ENCODE peak calls at places on chromosomes 11 and 22, in four cellular contexts. K is IMR-90, L is H1, Q is neuronal stem cell. B is an unnamed sample.

GRCh38 chr11:93735627-93736026 is 5.7 kb downstream of the TAF1D start:
- DNase-seq in K (no peak), L (no peak), Q (no peak), B (no peak)

GRCh38 chr11:126355926-126356897 is 726 bp downstream of the ST3GAL4 start:
- DNase-seq in K (no peak), L (peak), Q (no peak), B (peak)

GRCh38 chr11:11864803-11865202 is 23.0 kb downstream of the USP47 start:
- DNase-seq in K (no peak), L (no peak), Q (no peak), B (no peak)

GRCh38 chr11:20443596-20443995 is 56.1 kb downstream of the PRMT3 start:
- DNase-seq in K (peak), L (no peak), Q (no peak), B (peak)

GRCh38 chr11:126197277-126197939 is 14.0 kb downstream of the RPUSD4 start:
- DNase-seq in K (peak), L (no peak), Q (no peak), B (peak)

GRCh38 chr22:24985824-24986214 is 33.3 kb downstream of the KIAA1671 start:
- DNase-seq in K (peak), L (no peak), Q (no peak), B (peak)

GRCh38 chr11:13962562-13963168 is at the start of gene SPON1:
- DNase-seq in K (peak), L (peak), Q (peak), B (peak)

GRCh38 chr11:63670738-63671321 is 346 bp downstream of the ATL3 start:
- DNase-seq in K (no peak), L (peak), Q (no peak), B (peak)

GRCh38 chr11:94151903-94152677 is 23.4 kb downstream of the PANX1 start:
- DNase-seq in K (peak), L (no peak), Q (no peak), B (peak)

GRCh38 chr11:114027396-114027795 is 32.1 kb upstream of the ZBTB16 start:
- DNase-seq in K (no peak), L (no peak), Q (no peak), B (no peak)

GRCh38 chr11:70191495-70192140 is 11.5 kb upstream of the FADD start:
- DNase-seq in K (peak), L (peak), Q (peak), B (peak)

GRCh38 chr22:41367680-41368542 is 13.8 kb upstream of the TEF start:
- DNase-seq in K (peak), L (no peak), Q (no peak), B (no peak)

GRCh38 chr11:66277475-66278391 is at the start of gene CNIH2:
- DNase-seq in K (no peak), L (peak), Q (no peak), B (peak)

GRCh38 chr11:114060402-114061052 is 1.0 kb downstream of the ZBTB16 start:
- DNase-seq in K (no peak), L (peak), Q (peak), B (no peak)

GRCh38 chr22:47943729-47944700 is 1181.6 kb downstream of the TBC1D22A start:
- DNase-seq in K (no peak), L (no peak), Q (no peak), B (no peak)

GRCh38 chr22:47165998-47166397 is 403.5 kb downstream of the TBC1D22A start:
- DNase-seq in K (no peak), L (no peak), Q (no peak), B (no peak)

GRCh38 chr22:41994506-41994905 is 4.1 kb upstream of the WBP2NL start:
- DNase-seq in K (no peak), L (no peak), Q (no peak), B (peak)

GRCh38 chr11:130633466-130633865 is 185.0 kb downstream of the ADAMTS15 start:
- DNase-seq in K (peak), L (no peak), Q (no peak), B (no peak)

GRCh38 chr11:45906096-45906682 is 882 bp downstream of the FREY1 start:
- DNase-seq in K (no peak), L (no peak), Q (no peak), B (peak)

GRCh38 chr11:35873721-35874120 is 70.1 kb upstream of the LDLRAD3 start:
- DNase-seq in K (no peak), L (peak), Q (no peak), B (no peak)

GRCh38 chr22:25898707-25899365 is 156.8 kb downstream of the MYO18B start:
- DNase-seq in K (no peak), L (peak), Q (peak), B (peak)

GRCh38 chr11:63212742-63213141 is 30.7 kb downstream of the SLC22A25 start:
- DNase-seq in K (no peak), L (no peak), Q (peak), B (peak)

GRCh38 chr11:65862941-65863888 is 3.0 kb downstream of the MUS81 start:
- DNase-seq in K (no peak), L (no peak), Q (no peak), B (no peak)

GRCh38 chr22:50008151-50009040 is 4.2 kb downstream of the IL17REL start:
- DNase-seq in K (no peak), L (peak), Q (no peak), B (no peak)

GRCh38 chr11:8963569-8964323 is 496 bp downstream of the TMEM9B start:
- DNase-seq in K (no peak), L (peak), Q (no peak), B (peak)

GRCh38 chr11:78259777-78260470 is 71.2 kb downstream of the USP35 start:
- DNase-seq in K (no peak), L (no peak), Q (no peak), B (no peak)

GRCh38 chr11:106242723-106243405 is 165.4 kb downstream of the AASDHPPT start:
- DNase-seq in K (no peak), L (no peak), Q (no peak), B (no peak)

GRCh38 chr11:3107608-3108182 is 50.5 kb upstream of the CARS1 start:
- DNase-seq in K (no peak), L (no peak), Q (no peak), B (no peak)

GRCh38 chr22:32281092-32281491 is 25.9 kb upstream of the SLC5A4 start:
- DNase-seq in K (no peak), L (no peak), Q (no peak), B (no peak)

GRCh38 chr22:41524283-41524682 is 20.0 kb downstream of the POLR3H start:
- DNase-seq in K (peak), L (no peak), Q (no peak), B (no peak)

GRCh38 chr22:19862616-19863246 is 8.1 kb upstream of the GNB1L start:
- DNase-seq in K (no peak), L (no peak), Q (no peak), B (no peak)

GRCh38 chr11:114925591-114925990 is 247.3 kb downstream of the NXPE2 start:
- DNase-seq in K (no peak), L (no peak), Q (no peak), B (no peak)

GRCh38 chr11:32435152-32435480 is 223 bp downstream of the WT1 start:
- DNase-seq in K (no peak), L (peak), Q (no peak), B (no peak)

DNA sequence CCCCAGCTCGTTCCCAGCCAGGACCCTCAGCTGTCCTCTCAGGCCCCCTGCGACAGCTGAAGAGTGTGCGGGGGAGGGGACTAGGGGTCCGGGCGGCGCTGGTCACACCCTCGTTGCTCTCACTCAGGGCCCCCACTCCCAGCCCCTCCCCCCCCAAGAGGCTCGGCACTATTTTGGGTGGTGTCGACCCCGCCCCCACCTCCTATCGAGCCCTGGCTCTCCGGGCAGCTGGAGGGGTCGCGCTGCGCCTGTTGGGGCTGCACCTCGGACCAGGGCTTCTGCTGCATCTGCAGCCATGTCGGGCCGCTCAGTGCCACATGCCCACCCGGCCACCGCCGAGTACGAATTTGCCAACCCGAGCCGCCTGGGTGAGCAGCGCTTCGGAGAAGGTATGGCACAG is at the start of gene HSPB2:
- DNase-seq in K (no peak), L (no peak), Q (no peak), B (no peak)
- H2BK120ac ChIP-seq in K (peak), L (no peak), Q (no peak), B (no peak)

DNA sequence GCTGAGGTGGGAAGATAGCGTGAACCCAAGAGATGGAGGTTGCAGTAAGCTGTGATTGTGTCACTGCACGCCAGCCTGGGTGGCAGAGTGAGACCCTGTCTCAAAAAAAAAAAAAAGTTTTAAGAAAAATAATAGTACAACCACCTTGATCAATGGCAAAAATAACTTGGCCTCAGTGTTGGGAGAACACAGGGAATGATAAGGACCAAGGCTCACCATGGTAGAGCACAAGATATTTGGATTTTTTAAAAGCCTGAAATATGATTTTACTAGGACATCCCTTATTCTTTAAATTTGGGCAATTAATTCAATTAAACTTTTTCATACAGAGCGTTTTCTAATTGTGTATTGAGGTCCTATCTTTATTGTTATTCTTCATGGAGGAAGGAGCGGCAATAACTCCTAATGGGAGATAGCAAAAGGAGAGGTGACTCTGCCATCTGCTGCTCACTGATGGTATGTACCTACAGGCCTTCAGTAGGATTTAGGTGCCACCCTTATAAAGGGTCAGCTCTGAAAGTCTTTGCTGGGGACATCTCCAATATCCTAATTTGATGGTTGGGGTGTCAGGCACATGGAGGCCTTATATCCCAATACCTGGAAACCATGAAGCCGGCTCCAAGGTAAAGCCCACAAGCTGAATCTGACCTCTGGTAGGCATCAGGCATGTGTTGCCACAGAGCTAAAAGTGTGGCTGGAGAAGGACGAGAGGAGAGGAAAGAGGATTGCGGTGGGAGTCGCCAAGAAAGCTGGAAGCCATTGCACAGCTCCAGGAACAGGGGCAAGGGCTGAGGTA is 21.9 kb upstream of the POLD3 start:
- DNase-seq in K (peak), L (peak), Q (peak), B (peak)
- H2BK120ac ChIP-seq in K (no peak), L (no peak), Q (no peak), B (no peak)

GRCh38 chr11:118921121-118921928 is 4.4 kb downstream of the BCL9L start:
- DNase-seq in K (peak), L (peak), Q (no peak), B (peak)
- H2BK120ac ChIP-seq in K (peak), L (peak), Q (peak), B (peak)

DNA sequence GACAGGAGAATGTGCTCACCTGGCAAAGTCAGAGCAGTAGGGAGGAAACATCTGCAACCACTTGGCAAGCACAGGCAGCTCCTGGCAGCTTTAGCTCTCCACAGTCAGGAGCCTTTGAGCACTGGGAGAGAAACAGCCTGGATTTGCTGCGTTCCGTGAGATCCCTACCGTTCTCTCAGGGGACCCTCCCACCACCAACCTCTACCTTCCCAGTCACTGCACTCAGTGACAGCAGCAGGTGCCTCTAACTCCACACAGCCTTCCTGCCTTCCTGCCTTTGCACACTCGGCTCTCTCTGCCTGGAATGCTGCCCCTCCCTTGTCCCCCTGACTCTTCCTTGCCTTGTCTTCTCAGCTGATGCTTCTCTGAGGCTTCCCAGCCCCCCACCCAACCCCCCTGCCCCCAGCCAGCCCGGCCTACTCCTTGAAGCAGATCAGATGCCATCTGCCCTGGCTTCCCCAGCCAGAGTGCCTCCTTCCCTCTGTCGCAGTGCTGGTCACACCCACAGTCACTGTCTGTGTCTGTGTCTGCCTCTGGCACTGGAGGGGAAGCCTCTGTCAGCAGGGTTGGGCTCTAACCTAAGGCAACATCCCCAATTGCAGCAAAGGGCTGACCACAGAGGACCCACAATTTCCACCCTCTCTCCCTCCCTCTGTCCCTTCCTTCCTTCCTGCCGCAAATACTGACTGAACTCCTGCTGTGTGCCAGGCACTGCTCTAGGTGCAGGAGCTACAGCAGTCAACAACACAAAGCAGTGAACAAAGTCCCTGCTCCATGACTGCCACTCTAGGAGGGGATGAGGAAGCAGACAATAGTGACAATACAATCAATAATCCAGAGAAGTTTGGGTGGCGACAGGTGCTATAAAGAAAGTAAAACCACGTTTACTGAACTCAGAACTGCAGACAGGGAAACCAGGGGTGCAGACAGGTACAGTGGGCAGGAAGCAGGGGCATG is 14.8 kb upstream of the TSKU start:
- DNase-seq in K (no peak), L (no peak), Q (no peak), B (peak)
- H2BK120ac ChIP-seq in K (peak), L (no peak), Q (no peak), B (peak)

GRCh38 chr11:120023120-120023519 is 114.8 kb downstream of the TRIM29 start:
- DNase-seq in K (no peak), L (peak), Q (no peak), B (peak)

GRCh38 chr11:120022617-120023016 is 115.3 kb downstream of the TRIM29 start:
- DNase-seq in K (no peak), L (no peak), Q (no peak), B (no peak)

GRCh38 chr11:120024046-120024445 is 113.9 kb downstream of the TRIM29 start:
- DNase-seq in K (no peak), L (peak), Q (no peak), B (peak)

GRCh38 chr11:120024586-120024985 is 113.3 kb downstream of the TRIM29 start:
- DNase-seq in K (no peak), L (peak), Q (no peak), B (no peak)

GRCh38 chr11:120023551-120023950 is 114.4 kb downstream of the TRIM29 start:
- DNase-seq in K (no peak), L (peak), Q (no peak), B (no peak)
- H2BK120ac ChIP-seq in K (no peak), L (peak), Q (no peak), B (no peak)

B was measured in mesendoderm.